ENCODE peak calls at places on chromosome 1, in four cellular contexts. I is thyroid gland, C is left lung, R is nephron progenitor cell. J is an unnamed sample.

GRCh38 chr1:115341948-115342347 is 3.9 kb upstream of the NGF start:
- DNase-seq in I (no peak), C (no peak), R (no peak), J (no peak)

GRCh38 chr1:6438047-6438525 is 13.5 kb downstream of the ESPN start:
- DNase-seq in C (peak), R (peak), I (peak), J (peak)

GRCh38 chr1:19066874-19067186 is 110.4 kb upstream of the IFFO2 start:
- DNase-seq in I (peak), C (no peak), R (no peak), J (no peak)

GRCh38 chr1:20950689-20951088 is 163.6 kb upstream of the HP1BP3 start:
- DNase-seq in R (no peak), I (no peak), C (no peak), J (no peak)

GRCh38 chr1:154493276-154493675 is 8.7 kb upstream of the TDRD10 start:
- DNase-seq in I (peak), C (no peak), R (no peak), J (no peak)

GRCh38 chr1:25537148-25537831 is 6.1 kb upstream of the LDLRAP1 start:
- DNase-seq in C (no peak), I (peak), R (no peak), J (no peak)

GRCh38 chr1:201586806-201587205 is 47.9 kb downstream of the NAV1 start:
- DNase-seq in I (peak), C (no peak), R (no peak), J (no peak)

GRCh38 chr1:172351347-172351746 is 69.1 kb upstream of the C1orf105 start:
- DNase-seq in I (peak), C (no peak), R (no peak), J (no peak)

GRCh38 chr1:55259906-55260608 is 44.9 kb upstream of the USP24 start:
- DNase-seq in C (no peak), I (no peak), R (no peak), J (no peak)

GRCh38 chr1:39841429-39841828 is 41.9 kb downstream of the TRIT1 start:
- DNase-seq in C (no peak), R (no peak), I (no peak), J (no peak)

GRCh38 chr1:222643603-222643936 is 25.7 kb downstream of the MIA3 start:
- DNase-seq in R (no peak), C (no peak), I (peak), J (no peak)

GRCh38 chr1:222643937-222644648 is 26.2 kb downstream of the MIA3 start:
- DNase-seq in C (peak), R (peak), I (peak), J (peak)

GRCh38 chr1:222642468-222642867 is 24.6 kb downstream of the MIA3 start:
- DNase-seq in R (no peak), I (no peak), C (no peak), J (no peak)

GRCh38 chr1:222641269-222641948 is 23.5 kb downstream of the MIA3 start:
- DNase-seq in R (no peak), I (no peak), C (no peak), J (no peak)

DNA sequence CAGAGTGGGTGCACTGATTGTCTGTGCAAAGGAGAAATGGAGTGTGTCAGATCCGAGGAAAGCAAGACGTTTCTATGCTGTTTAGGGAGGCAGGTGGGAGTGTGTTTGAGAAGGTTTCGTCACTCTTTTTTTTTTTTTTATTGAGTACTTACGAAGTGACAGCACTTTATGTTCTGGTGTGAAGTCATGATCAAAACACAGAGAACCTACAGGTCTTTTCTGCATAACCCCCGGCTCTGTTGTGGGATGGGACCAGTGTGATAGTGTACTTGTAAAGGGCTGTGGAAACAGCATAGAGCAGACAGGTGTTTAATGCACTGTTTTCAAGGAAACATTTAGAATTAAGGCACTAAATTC is 26.7 kb downstream of the MIA3 start:
- DNase-seq in R (no peak), C (no peak), I (no peak), J (no peak)
- TF ChIP-seq CTCF in R (no peak), C (no peak), I (no peak), J (no peak)

DNA sequence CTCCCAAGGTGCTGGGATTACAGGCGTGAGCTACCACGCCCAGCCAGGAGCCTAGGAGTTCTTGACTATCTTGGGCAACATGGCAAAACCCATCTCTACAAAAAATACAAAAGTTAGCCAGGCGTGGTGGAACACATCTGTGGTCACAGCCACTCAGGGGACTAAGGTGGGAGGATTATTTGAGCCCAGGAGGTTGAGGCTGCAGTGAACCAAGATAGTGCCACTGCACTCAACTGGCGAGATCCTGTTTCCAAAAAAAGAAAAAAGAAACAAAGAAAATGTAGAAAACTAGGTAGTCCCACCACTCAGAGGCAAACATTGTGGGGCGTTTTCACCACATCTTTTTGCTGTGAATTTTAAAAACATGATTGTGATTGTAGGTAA is 141.3 kb downstream of the ZZZ3 start:
- DNase-seq in R (no peak), C (no peak), I (peak), J (no peak)
- TF ChIP-seq CTCF in R (no peak), C (no peak), I (no peak), J (no peak)

GRCh38 chr1:222546548-222547259 is 1.2 kb downstream of the HHIPL2 start:
- DNase-seq in I (peak), R (peak), C (no peak), J (no peak)

GRCh38 chr1:222540598-222540995 is 7.3 kb downstream of the HHIPL2 start:
- DNase-seq in C (no peak), R (no peak), I (no peak), J (no peak)

GRCh38 chr1:222547260-222547614 is 667 bp downstream of the HHIPL2 start:
- DNase-seq in C (no peak), R (no peak), I (no peak), J (no peak)

GRCh38 chr1:222546091-222546490 is 1.8 kb downstream of the HHIPL2 start:
- DNase-seq in R (no peak), I (peak), C (no peak), J (no peak)

DNA sequence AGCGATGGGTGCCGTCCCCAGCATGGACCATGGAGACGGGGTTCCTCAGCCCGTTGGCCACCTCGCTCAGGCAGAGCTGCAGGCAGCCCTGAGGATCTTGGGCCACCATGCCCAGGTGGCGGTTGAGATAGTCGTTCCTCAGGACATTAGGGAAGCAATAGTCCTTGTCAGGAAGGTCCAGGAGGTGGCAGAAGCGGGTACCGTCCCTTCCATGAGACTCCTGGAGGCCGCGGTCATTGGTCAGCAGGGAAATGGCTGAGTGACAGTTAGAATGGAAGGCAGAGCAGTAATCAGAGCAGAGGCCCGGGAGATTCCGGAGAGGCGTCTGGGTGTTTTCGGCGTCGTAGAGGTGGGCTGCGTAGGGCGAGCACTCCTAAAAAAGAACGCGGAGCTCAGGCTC is 4.1 kb downstream of the HHIPL2 start:
- DNase-seq in R (no peak), C (no peak), I (no peak), J (no peak)
- TF ChIP-seq CTCF in R (no peak), C (no peak), I (no peak), J (no peak)

GRCh38 chr1:1777510-1777909 is 760 bp downstream of the NADK start:
- DNase-seq in I (no peak), R (no peak), C (no peak), J (no peak)

GRCh38 chr1:1777950-1778826 is at the start of gene NADK:
- DNase-seq in R (peak), C (peak), I (peak), J (no peak)

GRCh38 chr1:1779691-1780597 is 1.7 kb upstream of the NADK start:
- DNase-seq in I (no peak), C (peak), R (no peak), J (no peak)

GRCh38 chr1:1780598-1781525 is 2.6 kb upstream of the NADK start:
- DNase-seq in C (no peak), R (no peak), I (no peak), J (no peak)

DNA sequence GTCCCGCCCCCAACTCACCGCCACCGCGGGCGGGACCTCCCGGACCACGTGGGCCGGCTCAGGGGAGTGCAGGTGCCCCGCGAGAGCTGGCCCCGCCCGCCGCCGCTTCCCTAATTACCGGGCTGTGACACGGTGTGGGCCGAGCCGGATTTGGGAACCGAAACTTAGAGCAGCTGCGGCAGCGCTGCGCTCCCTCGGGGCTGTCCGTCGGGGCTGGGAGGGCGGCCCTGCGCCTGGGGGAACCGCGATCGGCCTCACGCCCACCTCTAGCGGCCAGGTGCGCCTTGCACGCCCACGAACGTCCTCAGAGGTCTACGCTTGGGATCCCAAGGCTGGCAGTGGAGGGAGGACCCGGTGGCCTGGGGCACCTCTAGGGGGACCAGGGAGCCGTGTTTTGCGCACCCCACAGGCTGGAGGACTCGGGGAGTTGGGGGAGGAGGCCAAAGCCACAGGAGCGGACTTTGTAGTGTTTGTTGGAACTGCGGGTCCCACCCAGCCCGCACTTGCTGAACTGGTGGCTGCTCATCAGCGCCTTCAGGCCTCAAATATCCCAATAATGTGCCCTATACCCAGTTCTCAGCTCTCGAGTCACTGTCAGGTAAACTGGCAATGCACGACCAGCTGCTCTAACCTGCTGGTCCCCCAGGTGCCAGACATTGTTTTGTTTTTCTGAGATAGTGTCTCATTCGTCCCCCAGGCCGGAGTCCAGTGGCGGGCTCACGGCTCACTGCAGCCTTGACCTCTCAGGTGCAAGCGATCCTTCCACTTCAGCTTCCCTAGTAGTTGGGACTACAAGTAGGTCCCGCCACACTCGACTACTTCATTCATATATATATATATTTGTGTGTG is 781 bp upstream of the NADK start:
- DNase-seq in R (peak), I (peak), C (peak), J (no peak)
- TF ChIP-seq CTCF in R (peak), I (peak), C (no peak), J (peak)

GRCh38 chr1:65265296-65266271 is 43.8 kb upstream of the DNAJC6 start:
- DNase-seq in R (peak), I (peak), C (peak), J (no peak)
- TF ChIP-seq CTCF in R (peak), I (peak), C (no peak), J (peak)

DNA sequence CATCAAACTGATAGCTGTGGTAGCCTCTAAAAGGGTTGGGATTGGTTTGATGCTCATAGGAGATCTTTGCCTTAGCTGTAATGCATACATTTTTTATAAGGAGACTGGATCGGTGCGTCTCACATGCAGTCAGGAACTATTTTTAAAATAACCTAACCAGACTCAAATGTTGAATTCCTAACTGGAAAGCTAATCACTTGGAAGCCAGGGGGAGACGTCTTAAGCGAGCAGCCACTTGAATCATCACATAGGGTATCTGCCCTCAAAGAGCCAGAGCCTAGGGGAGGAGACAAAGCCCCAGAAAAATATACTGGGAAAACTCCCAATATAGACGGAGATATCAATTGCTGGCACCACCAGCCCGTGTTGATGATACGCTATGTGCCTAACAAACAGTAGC is 61.7 kb upstream of the PUM1 start:
- DNase-seq in C (no peak), I (no peak), R (no peak), J (no peak)
- TF ChIP-seq CTCF in C (no peak), I (no peak), R (no peak), J (peak)